ENCODE peak calls at places on chromosomes 4 and X, in four cellular contexts. Y, C, P and N are unnamed samples.

GRCh38 chr4:111475001-111475400 is 670.3 kb upstream of the FAM241A start:
- DNase-seq in Y (peak), C (peak), P (peak), N (peak)

GRCh38 chr4:13656569-13656988 is 29.1 kb upstream of the BOD1L1 start:
- DNase-seq in P (peak), C (peak), Y (peak), N (peak)

GRCh38 chr4:152500798-152501434 is 35.0 kb downstream of the FBXW7 start:
- DNase-seq in P (no peak), Y (peak), C (peak), N (peak)

GRCh38 chr4:36222702-36223101 is 21.6 kb downstream of the ARAP2 start:
- DNase-seq in P (no peak), C (no peak), Y (no peak), N (no peak)

GRCh38 chr4:78673258-78673817 is 102.8 kb upstream of the BMP2K start:
- DNase-seq in C (no peak), Y (no peak), P (no peak), N (no peak)

GRCh38 chr4:173696551-173696950 is 166.5 kb upstream of the HAND2 start:
- DNase-seq in C (no peak), P (no peak), Y (no peak), N (no peak)

GRCh38 chr4:179989975-179990374 is 2253.2 kb upstream of the TENM3 start:
- DNase-seq in P (no peak), C (no peak), Y (no peak), N (no peak)

GRCh38 chr4:140427104-140427918 is at the start of gene CLGN:
- DNase-seq in C (peak), Y (peak), P (peak), N (peak)

GRCh38 chrX:19514791-19515614 is at the start of gene MAP3K15:
- DNase-seq in C (peak), Y (no peak), P (peak), N (peak)

GRCh38 chr4:86359944-86360478 is at the start of gene MAPK10:
- DNase-seq in Y (peak), P (peak), C (peak), N (peak)

GRCh38 chr4:145289403-145290076 is 109.2 kb upstream of the OTUD4 start:
- DNase-seq in Y (peak), P (no peak), C (no peak), N (no peak)

GRCh38 chr4:145058256-145058655 is 39.7 kb downstream of the ANAPC10 start:
- DNase-seq in C (no peak), P (no peak), Y (no peak), N (no peak)

GRCh38 chrX:56764975-56765791 is 36.1 kb downstream of the NBDY start:
- DNase-seq in Y (no peak), C (peak), P (peak), N (no peak)

GRCh38 chr4:102722740-102723139 is 38.0 kb downstream of the MANBA start:
- DNase-seq in Y (no peak), C (no peak), P (no peak), N (no peak)

GRCh38 chr4:85018983-85019382 is 52.5 kb upstream of the WDFY3 start:
- DNase-seq in C (no peak), P (no peak), Y (no peak), N (no peak)

GRCh38 chr4:110196871-110197420 is 1.5 kb downstream of the ELOVL6 start:
- DNase-seq in Y (peak), P (peak), C (peak), N (peak)

GRCh38 chr4:9963328-9963727 is 58.0 kb downstream of the SLC2A9 start:
- DNase-seq in Y (no peak), C (no peak), P (no peak), N (no peak)

GRCh38 chrX:106919932-106920452 is at the start of gene CLDN2:
- DNase-seq in P (peak), C (peak), Y (no peak), N (peak)

GRCh38 chrX:27186671-27187070 is 276.5 kb downstream of the PPP4R3C start:
- DNase-seq in C (peak), Y (peak), P (no peak), N (peak)

GRCh38 chr4:132542228-132542627 is 606.9 kb upstream of the PCDH10 start:
- DNase-seq in P (no peak), Y (no peak), C (no peak), N (peak)

GRCh38 chrX:116873678-116874077 is 410.9 kb upstream of the CT83 start:
- DNase-seq in Y (no peak), P (no peak), C (no peak), N (peak)

GRCh38 chr4:128565565-128566186 is 243.8 kb upstream of the JADE1 start:
- DNase-seq in Y (no peak), P (peak), C (peak), N (peak)

GRCh38 chr4:33184684-33185083 is 2464.5 kb downstream of the PCDH7 start:
- DNase-seq in C (no peak), P (no peak), Y (no peak), N (no peak)

GRCh38 chr4:22661443-22661842 is 31.3 kb upstream of the GBA3 start:
- DNase-seq in P (no peak), Y (peak), C (no peak), N (no peak)

GRCh38 chr4:74219241-74219640 is 61.3 kb downstream of the MTHFD2L start:
- DNase-seq in C (no peak), P (no peak), Y (no peak), N (no peak)

GRCh38 chr4:158796370-158797140 is 27.7 kb downstream of the FNIP2 start:
- DNase-seq in P (no peak), Y (peak), C (no peak), N (no peak)

GRCh38 chr4:158236304-158237030 is 26.2 kb downstream of the TMEM144 start:
- DNase-seq in P (no peak), Y (no peak), C (no peak), N (no peak)

GRCh38 chr4:36026348-36026747 is 218.0 kb downstream of the ARAP2 start:
- DNase-seq in C (peak), Y (no peak), P (no peak), N (peak)

GRCh38 chrX:40864972-40865371 is 129.6 kb upstream of the MED14 start:
- DNase-seq in P (no peak), Y (peak), C (no peak), N (no peak)

DNA sequence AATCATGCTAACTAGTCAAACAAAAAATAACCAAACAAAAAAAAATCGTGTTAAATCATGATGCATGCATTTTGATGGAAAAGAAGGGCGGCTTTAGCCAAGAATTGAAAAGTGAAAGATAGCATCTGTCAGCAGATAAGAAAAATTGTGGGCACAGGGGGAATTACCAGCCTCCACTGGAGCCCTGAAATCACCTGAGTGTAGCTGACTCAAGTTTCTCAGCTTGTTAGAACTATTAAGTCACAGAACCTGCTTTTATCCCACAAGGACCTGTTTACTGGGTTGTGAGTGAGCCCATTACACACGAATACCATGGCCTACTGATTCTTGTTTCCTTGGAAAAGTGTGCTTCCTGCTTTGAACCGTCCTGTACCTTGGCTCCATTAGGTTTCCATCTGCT is 85.2 kb downstream of the COX18 start:
- DNase-seq in C (no peak), P (no peak), Y (no peak), N (no peak)
- H2BK15ac ChIP-seq in C (no peak), P (no peak), Y (no peak), N (no peak)

GRCh38 chr4:168197926-168198325 is 105.6 kb downstream of the ANXA10 start:
- DNase-seq in Y (peak), P (no peak), C (no peak), N (no peak)
- H4K5ac ChIP-seq in Y (no peak), P (no peak), C (no peak), N (no peak)

DNA sequence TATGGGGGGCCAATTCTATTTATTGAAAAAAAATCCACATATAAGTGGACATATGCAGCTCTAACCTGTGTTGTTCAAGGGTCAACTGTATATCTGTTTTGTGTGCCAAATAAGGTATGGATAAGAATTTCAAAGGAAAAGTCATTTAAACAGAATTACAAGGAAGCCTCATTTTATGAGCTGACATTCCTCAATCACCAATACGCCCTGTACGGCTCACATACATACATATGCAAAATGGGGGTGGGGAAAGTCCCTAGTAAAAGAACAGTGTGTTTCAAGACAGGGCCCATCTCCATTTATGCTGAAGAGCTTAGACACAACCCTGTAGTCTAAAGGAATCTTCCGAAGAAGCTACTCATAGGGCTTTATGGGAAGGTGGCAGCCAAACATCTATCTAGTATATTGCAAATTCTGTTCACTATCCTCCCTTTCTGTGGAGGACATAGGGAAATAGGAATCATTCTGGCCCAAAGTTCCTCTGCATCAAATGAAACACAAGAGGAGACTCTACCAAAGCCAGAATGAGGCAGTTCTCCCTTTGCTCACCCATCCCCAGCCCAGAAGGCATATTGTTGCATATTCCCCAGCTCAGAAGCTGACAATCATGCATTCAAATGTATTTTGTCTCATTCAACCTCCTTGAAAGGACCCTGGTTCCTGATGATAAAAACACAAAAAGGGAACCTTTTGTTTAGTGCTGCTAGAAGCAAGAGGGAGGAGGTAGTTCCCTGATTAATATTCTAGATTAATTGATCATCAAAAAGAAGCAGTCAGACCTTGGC is 13.7 kb upstream of the ZBTB33 start:
- DNase-seq in Y (no peak), C (no peak), P (no peak), N (no peak)
- H2BK15ac ChIP-seq in Y (no peak), C (no peak), P (no peak), N (no peak)

DNA sequence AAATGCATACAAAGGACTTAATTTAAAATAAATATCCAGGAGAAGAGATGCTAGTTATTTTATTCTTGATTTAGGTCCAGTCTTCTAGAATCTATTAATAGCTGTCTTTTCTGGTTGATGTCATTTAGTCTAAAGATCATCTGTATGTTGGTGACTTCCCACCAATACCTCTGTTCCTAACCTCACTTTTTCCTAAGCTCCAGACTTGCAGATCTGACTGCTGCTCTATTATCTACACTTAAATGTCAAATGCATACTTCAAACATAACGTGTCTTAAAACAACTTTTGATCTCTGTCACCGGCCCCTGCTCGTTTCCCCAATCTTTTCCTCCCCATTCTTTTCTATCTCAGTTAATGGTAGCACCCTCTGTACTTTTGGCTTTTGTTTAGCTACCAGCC is 133.3 kb downstream of the STIM2 start:
- DNase-seq in P (no peak), Y (no peak), C (no peak), N (no peak)
- H4K5ac ChIP-seq in P (no peak), Y (no peak), C (no peak), N (no peak)

GRCh38 chr4:46946914-46947313 is 37.9 kb upstream of the COX7B2 start:
- DNase-seq in C (no peak), P (no peak), Y (peak), N (peak)

GRCh38 chr4:46949822-46950221 is 40.8 kb upstream of the COX7B2 start:
- DNase-seq in P (no peak), C (no peak), Y (no peak), N (no peak)

GRCh38 chr4:46950826-46951225 is 41.8 kb upstream of the COX7B2 start:
- DNase-seq in C (no peak), P (no peak), Y (peak), N (no peak)

DNA sequence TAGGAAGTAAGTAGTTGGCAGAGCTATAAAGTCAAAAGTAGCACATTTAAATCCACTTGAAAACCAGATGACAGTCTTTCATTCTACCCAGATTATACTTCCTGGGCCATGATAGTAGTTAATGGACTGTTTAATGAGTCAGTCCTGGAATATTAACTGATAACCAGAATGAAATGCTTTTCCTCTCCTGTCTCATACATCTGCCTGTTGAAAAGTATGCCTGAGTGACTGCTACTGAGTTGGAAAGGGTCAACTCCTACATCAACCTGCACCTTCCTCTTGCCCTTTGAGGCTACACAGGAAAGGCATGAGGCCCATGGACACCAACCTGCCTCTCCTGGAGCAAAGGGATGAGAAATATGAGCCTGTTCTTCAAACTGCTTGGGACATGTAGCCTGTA is 36.0 kb upstream of the COX7B2 start:
- DNase-seq in Y (no peak), C (no peak), P (no peak), N (no peak)
- H2BK15ac ChIP-seq in Y (peak), C (no peak), P (no peak), N (no peak)

GRCh38 chrX:131424895-131425294 is 119.0 kb upstream of the OR13H1 start:
- DNase-seq in P (no peak), Y (no peak), C (no peak), N (no peak)
- H4K5ac ChIP-seq in P (no peak), Y (no peak), C (no peak), N (no peak)

GRCh38 chr4:183861426-183861825 is 43.7 kb upstream of the STOX2 start:
- DNase-seq in C (no peak), Y (no peak), P (no peak), N (no peak)
- H2BK15ac ChIP-seq in C (no peak), Y (no peak), P (no peak), N (no peak)

DNA sequence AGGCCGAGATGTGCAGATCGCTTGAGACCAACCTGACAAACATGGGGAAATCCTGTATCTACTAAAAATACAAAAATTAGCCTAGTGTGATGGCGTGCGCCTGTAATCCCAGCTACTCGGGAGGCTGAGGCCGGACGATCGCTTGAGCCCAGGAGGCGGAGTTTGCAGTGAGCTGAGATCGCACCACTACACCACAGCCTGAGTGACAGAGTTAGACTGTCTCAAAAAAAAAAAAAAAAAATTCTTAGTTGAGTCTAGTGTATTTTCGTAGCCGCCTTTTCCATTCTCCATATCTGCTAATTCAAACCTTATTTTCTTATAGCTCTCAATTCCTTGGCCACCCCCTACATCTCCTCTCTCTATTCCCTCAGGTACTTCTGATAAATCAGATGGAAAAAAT is 978 bp downstream of the POLR2B start:
- DNase-seq in Y (peak), C (peak), P (no peak), N (peak)
- H4K5ac ChIP-seq in Y (no peak), C (no peak), P (no peak), N (no peak)

GRCh38 chr4:150581206-150581605 is 745 bp upstream of the MAB21L2 start:
- DNase-seq in Y (no peak), C (no peak), P (no peak), N (no peak)

GRCh38 chr4:150580244-150580643 is 1.7 kb upstream of the MAB21L2 start:
- DNase-seq in Y (no peak), C (no peak), P (no peak), N (no peak)

GRCh38 chr4:150581611-150582010 is 340 bp upstream of the MAB21L2 start:
- DNase-seq in P (peak), C (peak), Y (peak), N (peak)

GRCh38 chr4:150578745-150579470 is 3.0 kb upstream of the MAB21L2 start:
- DNase-seq in Y (peak), C (peak), P (no peak), N (peak)

DNA sequence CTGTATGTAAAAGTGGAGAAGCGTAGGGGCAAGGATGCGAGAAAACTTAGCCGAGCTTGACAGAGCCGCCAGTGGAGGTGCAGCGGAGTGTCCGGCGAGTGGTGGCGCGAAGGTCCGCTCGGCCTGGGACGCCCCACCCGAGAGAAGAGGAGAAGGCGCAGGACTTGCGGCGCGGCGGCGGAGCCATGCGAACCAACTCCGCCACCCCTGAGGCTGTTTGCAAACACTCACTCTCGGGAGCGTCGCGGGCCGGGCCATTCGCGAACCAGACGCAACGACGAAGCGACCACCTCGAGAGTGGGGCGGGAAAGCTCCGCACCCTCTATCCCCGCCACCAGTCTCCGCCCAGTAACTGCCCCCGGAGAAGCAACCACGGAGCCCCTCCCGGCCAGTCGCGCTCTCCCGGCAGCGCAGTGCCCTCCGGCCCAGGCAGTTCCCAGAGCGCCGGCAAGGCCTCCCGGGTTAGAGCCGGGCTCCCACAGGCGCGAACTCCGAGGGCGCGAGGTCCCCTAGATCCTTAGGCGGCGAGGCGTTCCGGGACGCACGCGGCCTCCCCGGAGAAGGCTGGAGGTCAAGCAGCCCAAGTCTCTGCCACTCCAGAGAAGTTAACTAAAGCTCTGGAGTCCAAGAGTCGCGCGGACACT is 2.2 kb upstream of the MAB21L2 start:
- DNase-seq in P (peak), C (peak), Y (peak), N (peak)
- H2BK15ac ChIP-seq in P (no peak), C (no peak), Y (peak), N (no peak)